ENCODE peak calls at places on chromosome 21, in nine cellular contexts. L, U, C, K, S, Z, H, D and B are unnamed samples.

GRCh38 chr21:24894324-24894723 is 713.0 kb downstream of the MRPL39 start:
- DNase-seq in C (no peak), L (no peak), S (no peak), D (no peak), Z (no peak), H (no peak), U (no peak), K (no peak), B (no peak)

GRCh38 chr21:25639922-25640670 is 1.0 kb downstream of the JAM2 start:
- DNase-seq in H (no peak), U (no peak), K (no peak), D (peak; percentile 65), S (peak; percentile 60), L (peak; percentile 43), Z (no peak), C (no peak), B (no peak)

GRCh38 chr21:26965567-26966359 is 1.1 kb downstream of the ADAMTS5 start:
- DNase-seq in H (peak; percentile 42), K (no peak), L (peak; percentile 80), Z (no peak), C (peak; percentile 9), S (peak; percentile 71), U (peak; percentile 67), D (peak; percentile 88), B (no peak)

GRCh38 chr21:32597205-32597604 is 11.9 kb upstream of the TCP10L start:
- DNase-seq in H (no peak), U (no peak), D (no peak), K (no peak), Z (no peak), C (peak; percentile 97), S (no peak), L (no peak), B (no peak)

GRCh38 chr21:25885405-25885804 is 150.6 kb downstream of the GABPA start:
- DNase-seq in Z (no peak), D (no peak), S (no peak), C (no peak), U (no peak), L (no peak), H (no peak), K (no peak), B (no peak)

GRCh38 chr21:27513016-27513415 is 546.1 kb upstream of the ADAMTS5 start:
- DNase-seq in D (no peak), H (no peak), U (no peak), S (no peak), K (no peak), L (no peak), Z (no peak), C (peak; percentile 46), B (no peak)

GRCh38 chr21:26366781-26367180 is 196.2 kb upstream of the APP start:
- DNase-seq in D (no peak), K (no peak), Z (no peak), U (no peak), H (no peak), L (no peak), S (no peak), C (peak; percentile 51), B (no peak)

GRCh38 chr21:26814374-26814773 is 30.8 kb downstream of the ADAMTS1 start:
- DNase-seq in Z (no peak), L (no peak), U (no peak), C (no peak), K (no peak), D (no peak), S (no peak), H (no peak), B (no peak)

GRCh38 chr21:27572681-27573080 is 605.8 kb upstream of the ADAMTS5 start:
- DNase-seq in H (no peak), C (peak; percentile 86), K (no peak), Z (no peak), U (no peak), S (no peak), D (no peak), L (no peak), B (no peak)

GRCh38 chr21:31612889-31613785 is 46.4 kb upstream of the SOD1 start:
- DNase-seq in Z (no peak), H (no peak), U (peak; percentile 70), S (no peak), D (no peak), C (peak; percentile 14), K (no peak), L (no peak), B (no peak)

GRCh38 chr21:33368576-33368975 is 34.6 kb upstream of the IFNGR2 start:
- DNase-seq in L (no peak), C (no peak), D (no peak), Z (no peak), K (no peak), H (no peak), S (no peak), U (no peak), B (no peak)

GRCh38 chr21:14567557-14568279 is 21.6 kb upstream of the SAMSN1 start:
- DNase-seq in H (no peak), S (no peak), L (no peak), Z (no peak), K (no peak), C (no peak), U (no peak), D (no peak), B (no peak)

GRCh38 chr21:40923361-40923760 is 76.4 kb upstream of the DSCAM start:
- DNase-seq in K (no peak), H (peak; percentile 75), U (no peak), Z (no peak), L (no peak), S (no peak), C (peak; percentile 66), D (no peak), B (no peak)

GRCh38 chr21:33940164-33940563 is 24.6 kb upstream of the ATP5PO start:
- DNase-seq in C (no peak), L (no peak), S (no peak), U (no peak), D (peak; percentile 3), H (no peak), K (no peak), Z (peak; percentile 14), B (no peak)

GRCh38 chr21:27802816-27803475 is 836.1 kb upstream of the ADAMTS5 start:
- DNase-seq in D (peak; percentile 66), L (peak; percentile 29), C (peak; percentile 43), U (no peak), S (no peak), Z (no peak), K (no peak), H (no peak), B (no peak)

DNA sequence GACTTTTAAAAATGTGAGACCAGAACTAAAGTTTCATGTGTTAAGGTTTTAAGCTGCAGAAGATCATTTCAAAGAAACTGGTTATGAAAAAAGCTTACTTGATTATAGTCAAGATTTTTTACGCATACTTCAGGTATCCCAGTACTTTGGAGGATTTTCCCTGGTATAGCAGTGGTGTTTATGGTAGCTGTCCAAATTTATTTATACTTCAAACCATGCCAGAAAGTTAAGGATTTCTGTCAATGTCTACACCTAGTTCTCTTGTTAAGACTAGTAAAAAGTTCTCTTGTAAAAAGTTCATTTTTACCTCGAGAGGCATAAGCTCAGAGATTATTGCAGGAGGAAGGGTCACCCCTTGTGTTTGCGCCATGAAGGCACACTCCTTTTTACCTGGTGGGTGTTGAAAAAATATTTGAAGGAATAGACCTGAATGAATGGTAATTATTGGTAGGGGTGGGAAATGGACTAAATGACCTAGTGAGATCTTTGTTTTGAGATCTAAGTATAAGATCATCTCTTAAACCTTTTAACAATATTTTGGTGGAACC is 2.8 kb downstream of the DYRK1A start:
- DNase-seq in S (no peak), D (no peak), K (no peak), L (no peak), C (no peak), Z (no peak), H (no peak), U (no peak), B (no peak)
- H3K27ac ChIP-seq in S (peak overlapping the region; percentile 100), D (no peak overlapping the region), K (no peak overlapping the region), L (no peak overlapping the region), C (peak overlapping the region; percentile 95), Z (peak overlapping the region; percentile 100), H (peak overlapping the region; percentile 90), U (no peak overlapping the region), B (no peak overlapping the region)

DNA sequence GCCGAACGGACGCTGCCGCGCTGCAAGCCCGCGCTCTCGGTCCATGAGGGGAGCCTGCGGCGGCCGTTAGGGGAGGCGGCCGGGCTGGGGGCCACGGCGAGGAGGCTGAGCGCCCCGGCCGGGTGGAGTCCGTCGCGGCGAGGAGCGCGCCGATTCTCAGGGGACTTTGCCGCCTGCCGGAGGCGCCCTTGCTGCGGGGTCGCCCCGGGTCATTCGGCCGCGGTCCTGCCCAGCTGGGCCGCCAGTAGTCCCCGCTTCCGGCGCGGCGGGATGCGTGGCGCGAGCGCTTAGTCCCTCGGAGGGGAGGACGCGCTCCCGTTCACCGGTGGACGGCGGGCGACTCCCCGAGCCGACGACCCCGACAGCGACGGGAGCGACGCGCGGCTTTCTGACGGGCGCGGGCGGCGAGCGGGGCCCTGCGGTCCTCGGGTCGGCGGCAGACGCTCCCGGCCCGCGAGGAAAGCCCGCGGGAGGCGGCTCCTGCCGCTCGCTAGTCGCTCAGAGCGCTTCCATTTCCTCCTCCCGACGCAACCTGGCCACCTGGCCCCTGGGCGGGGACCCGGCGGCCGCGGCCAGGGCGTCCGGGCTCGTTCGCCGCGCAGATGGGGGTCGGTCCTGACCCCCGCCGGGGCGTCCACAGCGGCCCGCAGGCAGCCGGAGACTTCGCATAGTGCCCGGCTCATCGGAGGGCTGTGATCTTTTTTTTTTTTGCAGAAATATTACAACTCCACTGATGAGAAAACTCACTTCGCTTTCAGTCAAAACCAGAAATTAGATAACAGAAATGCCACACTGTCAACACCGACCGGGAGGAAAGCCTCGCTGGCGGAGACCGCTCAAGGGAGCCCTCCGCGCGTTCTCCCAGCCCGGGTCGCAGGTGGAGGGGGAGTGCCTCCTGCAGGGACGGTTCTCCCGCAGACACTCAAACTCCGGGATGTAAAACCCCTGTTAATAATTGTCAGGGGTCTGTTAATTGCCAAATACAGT is 640 bp upstream of the ZBTB21 start:
- DNase-seq in U (peak; percentile 88), S (peak; percentile 90), H (no peak), K (peak; percentile 30), C (peak; percentile 37), L (no peak), Z (no peak), D (no peak), B (no peak)
- TF ChIP-seq CTCF in U (peak; percentile 11), S (no peak), H (peak; percentile 18), K (no peak), C (no peak), L (peak; percentile 16), Z (no peak), D (no peak), B (no peak)

DNA sequence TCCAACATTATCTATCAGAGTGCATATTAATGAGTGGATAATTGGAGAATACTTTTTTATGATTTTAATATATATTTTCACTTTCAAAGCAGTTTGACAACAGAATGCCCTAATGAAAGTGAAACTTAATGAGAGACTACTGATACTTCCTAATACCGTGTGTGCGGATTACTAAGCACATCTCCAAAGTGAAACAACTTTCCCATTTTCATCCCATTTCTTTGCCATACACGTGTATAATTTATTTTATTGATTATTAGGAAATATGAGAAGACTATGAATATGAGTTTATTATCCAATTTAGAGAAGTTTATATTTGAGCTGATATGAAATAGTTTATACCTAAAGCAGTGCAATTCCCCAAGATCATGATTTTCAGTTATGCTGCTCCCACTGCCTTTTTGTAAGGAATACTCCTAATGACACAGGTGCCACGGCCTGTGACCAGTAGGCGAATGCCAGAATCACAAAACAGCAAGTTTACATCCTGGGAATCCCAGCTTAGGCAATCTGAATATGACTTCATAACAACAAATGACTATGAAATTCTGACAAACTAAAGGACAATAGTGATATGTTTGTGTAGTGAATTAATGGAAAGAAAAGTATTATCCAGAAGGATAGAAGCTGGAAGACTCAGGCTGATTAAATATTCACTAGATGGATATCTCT is 202.9 kb downstream of the NCAM2 start:
- DNase-seq in Z (no peak), C (no peak), L (no peak), H (no peak), K (no peak), U (no peak), S (no peak), D (no peak), B (no peak)
- H3K9me3 ChIP-seq in Z (no peaks in the 10 kb centered on the region), C (peaks cover 35% of the 10 kb centered on the region), L (no peaks in the 10 kb centered on the region), H (no peaks in the 10 kb centered on the region), K (no peaks in the 10 kb centered on the region), U (no peaks in the 10 kb centered on the region), S (no peaks in the 10 kb centered on the region), D (no peaks in the 10 kb centered on the region), B (no peaks in the 10 kb centered on the region)

GRCh38 chr21:36909901-36910561 is 56.4 kb downstream of the HLCS start:
- DNase-seq in C (peak; percentile 93), Z (no peak), S (no peak), U (no peak), H (no peak), K (no peak), D (no peak), L (no peak), B (no peak)
- H3K27ac ChIP-seq in C (peak overlapping the region; percentile 91), Z (no peak overlapping the region), S (no peak overlapping the region), U (no peak overlapping the region), H (peak overlapping the region; percentile 92), K (no peak overlapping the region), D (no peak overlapping the region), L (no peak overlapping the region), B (no peak overlapping the region)